ENCODE peak calls at places on chromosomes 1 and 21, in seven cellular contexts. Q is NCI-H2171; J is stimulated activated CD8-positive, alpha-beta memory T cell treated with anti-CD3 and anti-CD28 coated beads, Interleukin-4, amount 100 ng/mL, for 24 hours; R is mammary epithelial cell; T is EL; K is K562; B is anterior cingulate cortex. N is an unnamed sample.

GRCh38 chr1:234559152-234559916 is 50.6 kb downstream of the IRF2BP2 start:
- DNase-seq in Q (no peak), J (no peak), R (no peak), T (no peak), K (no peak), B (no peak), N (no peak)

GRCh38 chr1:184160236-184160635 is 108.7 kb downstream of the TSEN15 start:
- DNase-seq in Q (no peak), J (peak), R (peak), T (peak), K (no peak), B (no peak), N (no peak)

GRCh38 chr1:14568716-14569115 is 29.8 kb upstream of the KAZN start:
- DNase-seq in Q (no peak), J (no peak), R (no peak), T (no peak), K (no peak), B (no peak), N (no peak)

GRCh38 chr1:198604973-198605372 is 33.9 kb upstream of the PTPRC start:
- DNase-seq in Q (no peak), J (no peak), R (no peak), T (no peak), K (no peak), B (no peak), N (no peak)

GRCh38 chr1:156848461-156849150 is 10.3 kb downstream of the INSRR start:
- DNase-seq in Q (no peak), J (peak), R (peak), T (no peak), K (peak), B (no peak), N (no peak)

GRCh38 chr1:242813490-242814091 is 289.1 kb upstream of the PLD5 start:
- DNase-seq in Q (no peak), J (no peak), R (no peak), T (no peak), K (no peak), B (no peak), N (no peak)

GRCh38 chr1:89942825-89943658 is 51.9 kb upstream of the ZNF326 start:
- DNase-seq in Q (no peak), J (no peak), R (no peak), T (peak), K (no peak), B (no peak), N (no peak)

GRCh38 chr1:15358565-15359133 is 51.0 kb upstream of the EFHD2 start:
- DNase-seq in Q (no peak), J (no peak), R (no peak), T (no peak), K (peak), B (no peak), N (no peak)

GRCh38 chr1:26828352-26829093 is 2.0 kb downstream of the ZDHHC18 start:
- DNase-seq in Q (no peak), J (no peak), R (no peak), T (no peak), K (no peak), B (no peak), N (no peak)

GRCh38 chr21:17730782-17731181 is 88.4 kb downstream of the C21orf91 start:
- DNase-seq in Q (no peak), J (no peak), R (peak), T (no peak), K (no peak), B (no peak), N (no peak)

GRCh38 chr1:100719490-100719889 is at the start of gene VCAM1:
- DNase-seq in Q (no peak), J (no peak), R (no peak), T (no peak), K (no peak), B (no peak), N (no peak)

GRCh38 chr1:182032251-182032650 is 29.3 kb downstream of the ZNF648 start:
- DNase-seq in Q (no peak), J (no peak), R (peak), T (no peak), K (no peak), B (no peak), N (no peak)

GRCh38 chr1:161440312-161440894 is 64.9 kb upstream of the FCGR2A start:
- DNase-seq in Q (no peak), J (peak), R (peak), T (peak), K (peak), B (no peak), N (no peak)

GRCh38 chr21:26169611-26170470 is 729 bp downstream of the APP start:
- DNase-seq in Q (peak), J (peak), R (peak), T (peak), K (no peak), B (peak), N (peak)

GRCh38 chr1:197776348-197777082 is 1.2 kb upstream of the DENND1B start:
- DNase-seq in Q (no peak), J (no peak), R (peak), T (peak), K (no peak), B (no peak), N (no peak)

GRCh38 chr1:13732971-13733667 is 33.1 kb downstream of the PRDM2 start:
- DNase-seq in Q (no peak), J (no peak), R (no peak), T (no peak), K (no peak), B (no peak), N (no peak)

GRCh38 chr1:196372896-196373536 is 235.2 kb downstream of the KCNT2 start:
- DNase-seq in Q (no peak), J (no peak), R (peak), T (peak), K (peak), B (no peak), N (no peak)

GRCh38 chr1:3863231-3863935 is 6.1 kb downstream of the DFFB start:
- DNase-seq in Q (no peak), J (no peak), R (no peak), T (no peak), K (no peak), B (no peak), N (no peak)